ENCODE peak calls at places on chromosomes 11 and 22, in seven cellular contexts. Y is ELR; P is GM04504; S is activated CD8-positive, alpha-beta memory T cell treated with anti-CD3 and anti-CD28 coated beads, Interleukin-2, amount 10 ng/mL, durations not matched to agents 7 days and 5 days; N is stimulated activated CD4-positive, alpha-beta T cell treated with anti-CD3 and anti-CD28 coated beads, Interleukin-12 subunit alpha, Interleukin-12 subunit beta, amount 100 ng/mL, for 24 hours; L is ovary; M is stimulated activated CD8-positive, alpha-beta memory T cell treated with anti-CD3 and anti-CD28 coated beads, Interleukin-7, amount 100 ng/mL, for 48 hours. F is an unnamed sample.

GRCh38 chr11:68411501-68411991 is 49.0 kb upstream of the PPP6R3 start:
- DNase-seq in N (no peak), Y (no peak), L (no peak), P (no peak), S (no peak), M (no peak), F (no peak)

GRCh38 chr11:61611309-61611708 is 30.4 kb upstream of the SYT7 start:
- DNase-seq in S (no peak), N (no peak), L (no peak), M (no peak), Y (no peak), P (no peak), F (no peak)

GRCh38 chr11:102244681-102245409 is 72.4 kb upstream of the BIRC3 start:
- DNase-seq in S (no peak), N (no peak), M (no peak), P (peak), Y (peak), L (no peak), F (peak)

GRCh38 chr22:38270091-38270972 is 2.5 kb downstream of the TMEM184B start:
- DNase-seq in S (no peak), Y (no peak), N (no peak), M (no peak), L (no peak), P (no peak), F (no peak)

GRCh38 chr11:20980736-20981135 is 311.4 kb downstream of the NELL1 start:
- DNase-seq in L (no peak), P (no peak), N (no peak), S (no peak), Y (no peak), M (no peak), F (no peak)

GRCh38 chr11:71086687-71087258 is 165.6 kb downstream of the SHANK2 start:
- DNase-seq in M (no peak), Y (peak), P (no peak), N (no peak), L (no peak), S (no peak), F (no peak)

GRCh38 chr22:49632199-49633009 is 195.3 kb downstream of the BRD1 start:
- DNase-seq in Y (peak), P (peak), L (peak), N (no peak), M (no peak), S (no peak), F (peak)

GRCh38 chr11:92226331-92227232 is 2.0 kb downstream of the FAT3 start:
- DNase-seq in P (no peak), S (no peak), Y (no peak), N (no peak), L (no peak), M (no peak), F (peak)

GRCh38 chr22:40819741-40820140 is 595 bp upstream of the SLC25A17 start:
- DNase-seq in S (no peak), N (no peak), P (no peak), Y (peak), L (no peak), M (no peak), F (no peak)

GRCh38 chr22:26658671-26659478 is 1.5 kb downstream of the MIAT start:
- DNase-seq in N (peak), P (peak), S (peak), Y (peak), M (no peak), L (no peak), F (peak)

GRCh38 chr11:27201454-27202302 is 161.1 kb downstream of the BBOX1 start:
- DNase-seq in P (peak), M (no peak), L (peak), S (no peak), Y (peak), N (no peak), F (peak)

GRCh38 chr11:35598254-35599125 is 19.8 kb upstream of the FJX1 start:
- DNase-seq in N (no peak), L (no peak), Y (no peak), S (no peak), P (no peak), M (no peak), F (peak)

GRCh38 chr11:117875397-117876048 is 935 bp downstream of the FXYD6 start:
- DNase-seq in N (no peak), L (no peak), S (peak), Y (no peak), P (no peak), M (no peak), F (no peak)

GRCh38 chr11:48034926-48035876 is 54.8 kb downstream of the PTPRJ start:
- DNase-seq in Y (no peak), S (no peak), P (peak), L (no peak), M (no peak), N (no peak), F (no peak)

GRCh38 chr22:43925433-43926348 is 2.1 kb downstream of the PNPLA3 start:
- DNase-seq in S (no peak), Y (peak), M (no peak), N (no peak), P (no peak), L (no peak), F (no peak)

GRCh38 chr11:75499423-75500305 is 26.1 kb downstream of the GDPD5 start:
- DNase-seq in L (no peak), M (no peak), N (no peak), P (peak), Y (peak), S (no peak), F (peak)

GRCh38 chr11:32341676-32342613 is 93.4 kb downstream of the WT1 start:
- DNase-seq in L (no peak), S (no peak), N (no peak), P (no peak), Y (no peak), M (no peak), F (no peak)

GRCh38 chr11:8067929-8068575 is 13.0 kb upstream of the TUB start:
- DNase-seq in P (no peak), M (no peak), S (no peak), Y (no peak), L (no peak), N (no peak), F (no peak)

F was measured in astrocyte.